ENCODE peak calls at places on chromosomes 2 and 18, in six cellular contexts. X is SK-N-SH, W is K562, C is H1, U is GM12878, N is HepG2. B is an unnamed sample.

GRCh38 chr2:241598487-241598886 is 38.5 kb downstream of the THAP4 start:
- DNase-seq in N (peak; percentile 45), W (no peak), X (peak; percentile 48), C (no peak), U (no peak), B (no peak)

GRCh38 chr2:62485780-62486765 is 19.9 kb downstream of the TMEM17 start:
- DNase-seq in X (no peak), N (peak; percentile 71), C (no peak), W (no peak), U (no peak), B (no peak)

GRCh38 chr2:102505290-102505689 is 32.3 kb downstream of the SLC9A4 start:
- DNase-seq in W (no peak), U (no peak), C (no peak), N (no peak), X (no peak), B (no peak)

GRCh38 chr2:223306371-223306770 is 254.4 kb downstream of the KCNE4 start:
- DNase-seq in N (peak; percentile 9), U (no peak), X (no peak), W (no peak), C (peak; percentile 51), B (peak; percentile 16)

GRCh38 chr18:55588876-55589595 is 1.0 kb upstream of the TCF4 start:
- DNase-seq in N (no peak), C (no peak), X (peak; percentile 9), W (no peak), U (no peak), B (no peak)

GRCh38 chr2:202831241-202831997 is 40.1 kb downstream of the ICA1L start:
- DNase-seq in W (peak; percentile 62), C (peak; percentile 53), U (peak; percentile 61), N (peak; percentile 79), X (peak; percentile 64), B (peak; percentile 15)

GRCh38 chr2:223314831-223315230 is 262.8 kb downstream of the KCNE4 start:
- DNase-seq in C (no peak), W (no peak), U (no peak), X (no peak), N (no peak), B (no peak)

GRCh38 chr2:98148968-98149697 is 62.2 kb downstream of the VWA3B start:
- DNase-seq in U (no peak), W (peak; percentile 34), X (no peak), N (peak; percentile 71), C (no peak), B (no peak)

GRCh38 chr2:17538844-17539554 is 1.5 kb upstream of the VSNL1 start:
- DNase-seq in X (peak; percentile 87), U (no peak), N (peak; percentile 83), W (peak; percentile 42), C (peak; percentile 75), B (no peak)

GRCh38 chr2:37633234-37633633 is 38.2 kb downstream of the CDC42EP3 start:
- DNase-seq in C (no peak), X (no peak), N (no peak), U (no peak), W (no peak), B (no peak)

GRCh38 chr2:203852760-203853159 is 14.8 kb upstream of the CTLA4 start:
- DNase-seq in X (no peak), U (no peak), C (no peak), W (no peak), N (no peak), B (no peak)

GRCh38 chr2:174012347-174013309 is 47.5 kb upstream of the SP3 start:
- DNase-seq in W (peak; percentile 18), N (no peak), U (no peak), X (no peak), C (peak; percentile 83), B (no peak)

GRCh38 chr2:181813963-181814565 is 77.5 kb upstream of the ITPRID2 start:
- DNase-seq in N (no peak), C (no peak), U (no peak), X (no peak), W (no peak), B (peak; percentile 34)

GRCh38 chr2:29629495-29629894 is 291.9 kb downstream of the ALK start:
- DNase-seq in N (no peak), W (no peak), U (no peak), X (no peak), C (no peak), B (no peak)

GRCh38 chr2:18309627-18310026 is 250.8 kb downstream of the RDH14 start:
- DNase-seq in W (no peak), C (no peak), X (no peak), N (no peak), U (no peak), B (no peak)

GRCh38 chr2:121197369-121198091 is 87.5 kb downstream of the TFCP2L1 start:
- DNase-seq in W (no peak), C (no peak), X (no peak), N (no peak), U (no peak), B (peak; percentile 61)

GRCh38 chr2:26764078-26764887 is at the start of gene SLC35F6:
- DNase-seq in C (peak; percentile 86), N (peak; percentile 71), X (peak; percentile 99), W (peak; percentile 92), U (no peak), B (peak; percentile 59)

GRCh38 chr18:75551071-75551470 is 123.6 kb upstream of the SMIM21 start:
- DNase-seq in U (no peak), W (no peak), C (no peak), X (no peak), N (no peak), B (peak; percentile 38)

GRCh38 chr18:79924814-79925655 is 26.4 kb downstream of the SLC66A2 start:
- DNase-seq in U (no peak), X (no peak), N (no peak), W (no peak), C (peak; percentile 38), B (no peak)

DNA sequence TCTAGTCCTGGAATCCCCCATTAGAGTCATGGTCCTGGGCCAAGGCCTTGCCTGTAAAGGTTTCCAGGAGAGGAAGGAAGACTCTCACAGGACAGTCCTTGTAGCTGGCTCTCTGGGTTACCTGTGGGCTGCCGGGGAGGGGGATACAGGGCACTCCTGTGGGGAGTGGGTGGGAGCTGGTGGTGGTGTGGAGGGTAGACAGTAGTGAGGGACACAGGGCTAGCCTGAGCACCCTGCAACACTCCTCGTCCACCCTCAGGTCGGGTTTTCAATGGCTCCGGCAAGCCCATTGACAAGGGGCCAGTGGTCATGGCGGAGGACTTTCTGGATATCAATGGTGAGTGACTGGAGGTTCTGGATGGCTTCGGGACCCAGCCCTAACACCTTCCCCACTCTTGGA is 19.7 kb upstream of the ANKRD53 start:
- DNase-seq in X (no peak), W (no peak), N (no peak), C (no peak), U (no peak), B (no peak)
- TF ChIP-seq GABPA in X (no peak), W (no peak), N (no peak), C (no peak), U (no peak), B (no peak)

DNA sequence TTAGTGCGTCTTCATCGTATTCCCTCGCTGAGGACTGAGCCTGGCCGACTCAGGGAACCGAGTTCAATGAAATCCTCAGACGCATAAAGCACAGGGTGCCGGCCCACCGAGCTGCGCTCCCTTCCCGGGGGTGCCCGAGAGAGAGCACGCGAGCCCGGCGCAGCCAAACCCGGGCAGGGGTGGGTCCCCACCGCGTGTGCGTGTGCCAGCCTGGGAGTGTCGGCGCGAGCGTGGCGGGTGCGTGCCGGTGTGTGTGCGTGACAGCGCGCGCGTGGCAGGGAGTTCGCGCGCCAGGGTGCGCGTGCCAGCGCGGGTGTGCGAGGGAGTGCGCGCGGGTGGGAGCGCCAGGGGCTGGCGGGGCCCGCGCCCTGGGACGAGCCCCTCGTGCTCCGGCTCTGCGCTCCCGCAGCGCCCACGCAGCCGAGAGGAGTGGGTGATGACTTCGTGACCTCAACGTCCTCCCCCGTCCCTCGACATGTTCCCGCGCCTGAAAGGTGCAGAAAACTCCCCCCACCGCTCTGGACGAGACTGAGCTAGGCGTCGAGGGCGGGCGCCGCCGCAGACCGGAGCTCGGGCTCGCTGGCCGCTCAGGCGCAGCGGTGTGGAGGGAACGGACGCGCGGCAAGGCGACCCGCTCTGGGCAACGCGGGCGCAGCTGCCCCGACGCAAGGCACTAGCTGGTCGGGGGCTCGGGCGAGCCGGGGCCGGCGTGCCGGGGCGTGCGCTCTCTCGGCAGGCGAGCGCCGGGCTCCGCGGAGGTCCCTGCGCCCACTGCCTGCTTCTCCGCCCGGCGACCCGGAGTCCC is 583.0 kb downstream of the ZEB2 start:
- DNase-seq in X (peak; percentile 85), N (no peak), W (no peak), U (no peak), C (peak; percentile 77), B (no peak)
- TF ChIP-seq GABPA in X (no peak), N (no peak), W (no peak), U (no peak), C (no peak), B (no peak)

DNA sequence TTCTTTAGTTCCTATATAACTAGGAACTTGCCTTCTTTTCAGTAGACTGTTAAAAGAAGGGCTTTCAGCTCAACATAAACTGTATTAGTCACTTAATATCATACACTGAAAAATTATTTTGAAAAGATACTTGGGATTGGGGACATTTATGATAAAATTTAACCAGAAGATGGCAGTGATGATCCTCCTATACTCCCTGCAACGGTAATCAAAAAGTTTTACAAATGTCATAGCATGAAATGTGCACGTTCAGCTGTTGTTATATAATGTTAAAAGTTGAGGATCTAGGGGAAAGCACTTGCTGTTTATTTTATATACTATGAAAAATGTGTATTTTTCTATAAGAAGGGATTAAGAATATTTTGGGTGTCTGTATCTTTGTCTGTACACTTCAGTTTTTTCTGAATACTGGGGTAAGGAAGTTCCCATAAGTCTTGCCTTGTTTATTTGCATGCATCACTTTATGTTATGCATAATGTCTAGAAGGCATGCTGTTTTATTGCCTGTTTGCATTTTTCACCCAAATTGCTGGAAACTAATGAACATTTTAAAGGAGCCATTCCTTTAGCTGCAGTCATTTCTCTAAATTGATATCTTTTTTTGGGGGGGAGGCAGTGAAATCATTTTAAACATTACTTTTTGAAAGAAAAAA is 19.0 kb downstream of the DYNC1I2 start:
- DNase-seq in U (no peak), C (no peak), X (peak; percentile 31), W (peak; percentile 21), N (peak; percentile 34), B (no peak)
- TF ChIP-seq GABPA in U (no peak), C (no peak), X (no peak), W (no peak), N (no peak), B (no peak)

GRCh38 chr18:22335644-22336275 is 82.0 kb downstream of the CTAGE1 start:
- DNase-seq in U (no peak), X (no peak), C (no peak), N (no peak), W (no peak), B (no peak)

GRCh38 chr18:22336406-22336805 is 81.3 kb downstream of the CTAGE1 start:
- DNase-seq in C (no peak), X (no peak), U (no peak), N (no peak), W (no peak), B (no peak)

GRCh38 chr18:22337878-22338277 is 79.8 kb downstream of the CTAGE1 start:
- DNase-seq in X (no peak), C (no peak), N (no peak), W (no peak), U (no peak), B (no peak)

GRCh38 chr18:22339913-22340312 is 77.8 kb downstream of the CTAGE1 start:
- DNase-seq in W (no peak), X (no peak), U (no peak), N (no peak), C (no peak), B (no peak)

DNA sequence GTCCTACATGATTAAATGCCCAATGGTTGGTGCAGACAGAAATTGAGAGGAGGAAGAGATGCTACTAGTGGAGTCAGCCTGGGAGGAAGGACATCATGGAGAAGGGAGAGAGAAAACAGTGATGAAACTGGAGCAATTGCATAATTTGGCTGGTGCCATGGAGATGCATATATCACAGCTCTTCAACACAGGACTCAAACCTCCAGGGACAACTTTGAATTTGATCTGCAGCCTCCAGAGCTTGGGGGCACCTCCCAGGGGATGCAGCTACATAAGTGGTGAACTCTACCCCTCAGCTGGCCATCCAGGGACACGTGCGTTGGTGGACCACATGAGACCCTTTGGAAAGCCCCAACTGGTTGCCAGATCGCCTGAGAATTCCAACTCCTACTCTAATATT is 80.4 kb downstream of the CTAGE1 start:
- DNase-seq in C (no peak), N (no peak), U (no peak), W (no peak), X (no peak), B (no peak)
- TF ChIP-seq GABPA in C (no peak), N (no peak), U (no peak), W (no peak), X (no peak), B (no peak)

B was measured in HL-60.